ENCODE peak calls at places on chromosome 6, in ten cellular contexts. E is kidney; O is mammary epithelial cell; D is heart left ventricle; L is upper lobe of left lung; K is colonic mucosa; Y is osteoblast; Q is CD8-positive, alpha-beta T cell; M is H1; I is heart right ventricle. R is an unnamed sample.

GRCh38 chr6:158752613-158753012 is 66.6 kb downstream of the EZR start:
- DNase-seq in E (no peak), O (peak; percentile 8), D (peak; percentile 58), L (no peak), K (no peak), Y (no peak), Q (no peak), M (no peak), I (peak; percentile 43), R (peak; percentile 48)

GRCh38 chr6:47034421-47034820 is 7.7 kb downstream of the ADGRF1 start:
- DNase-seq in E (no peak), O (peak; percentile 33), D (no peak), L (no peak), K (no peak), Y (no peak), Q (no peak), M (no peak), I (no peak), R (no peak)

GRCh38 chr6:106747139-106747538 is 117.8 kb downstream of the QRSL1 start:
- DNase-seq in E (no peak), O (peak; percentile 85), D (no peak), L (no peak), K (peak; percentile 63), Y (no peak), Q (no peak), M (no peak), I (no peak), R (no peak)

GRCh38 chr6:27280064-27280539 is 32.0 kb downstream of the POM121L2 start:
- DNase-seq in E (no peak), O (peak; percentile 63), D (no peak), L (no peak), K (peak; percentile 43), Y (peak; percentile 92), Q (no peak), M (no peak), I (no peak), R (no peak)

GRCh38 chr6:3194535-3195376 is 32.7 kb downstream of the TUBB2B start:
- DNase-seq in E (no peak), O (no peak), D (peak; percentile 59), L (no peak), K (no peak), Y (no peak), Q (no peak), M (no peak), I (no peak), R (no peak)

GRCh38 chr6:13331516-13332348 is 3.4 kb upstream of the TBC1D7 start:
- DNase-seq in E (no peak), O (peak; percentile 42), D (no peak), L (no peak), K (no peak), Y (no peak), Q (no peak), M (no peak), I (no peak), R (no peak)

GRCh38 chr6:12637960-12638641 is 78.5 kb upstream of the PHACTR1 start:
- DNase-seq in E (no peak), O (peak; percentile 68), D (peak; percentile 20), L (peak; percentile 37), K (peak; percentile 34), Y (no peak), Q (no peak), M (peak; percentile 58), I (peak; percentile 31), R (peak; percentile 28)

GRCh38 chr6:52904562-52905279 is 4.8 kb downstream of the GSTA3 start:
- DNase-seq in E (no peak), O (no peak), D (no peak), L (no peak), K (no peak), Y (no peak), Q (no peak), M (no peak), I (no peak), R (no peak)

GRCh38 chr6:13795041-13795748 is 19.2 kb downstream of the MCUR1 start:
- DNase-seq in E (peak; percentile 88), O (peak; percentile 73), D (peak; percentile 79), L (peak; percentile 74), K (peak; percentile 87), Y (peak; percentile 76), Q (peak; percentile 78), M (no peak), I (peak; percentile 72), R (peak; percentile 75)

GRCh38 chr6:87393026-87393622 is 14.6 kb upstream of the CFAP206 start:
- DNase-seq in E (no peak), O (peak; percentile 25), D (no peak), L (no peak), K (peak; percentile 29), Y (no peak), Q (peak; percentile 29), M (no peak), I (no peak), R (no peak)

GRCh38 chr6:30394139-30394538 is 49.2 kb downstream of the RPP21 start:
- DNase-seq in E (no peak), O (no peak), D (no peak), L (no peak), K (peak; percentile 57), Y (no peak), Q (no peak), M (no peak), I (no peak), R (no peak)

GRCh38 chr6:150084426-150084825 is 15.5 kb upstream of the ULBP3 start:
- DNase-seq in E (no peak), O (no peak), D (no peak), L (no peak), K (no peak), Y (no peak), Q (no peak), M (no peak), I (no peak), R (no peak)

GRCh38 chr6:169212897-169213813 is 40.5 kb downstream of the THBS2 start:
- DNase-seq in E (peak; percentile 97), O (peak; percentile 81), D (peak; percentile 92), L (peak; percentile 91), K (peak; percentile 94), Y (peak; percentile 96), Q (peak; percentile 88), M (peak; percentile 54), I (peak; percentile 95), R (peak; percentile 93)

GRCh38 chr6:28710466-28711191 is 184.9 kb downstream of the GPX5 start:
- DNase-seq in E (no peak), O (peak; percentile 67), D (no peak), L (no peak), K (no peak), Y (peak; percentile 84), Q (no peak), M (peak; percentile 63), I (no peak), R (no peak)

GRCh38 chr6:144330588-144330987 is 45.5 kb downstream of the UTRN start:
- DNase-seq in E (peak; percentile 79), O (peak; percentile 66), D (no peak), L (peak; percentile 87), K (peak; percentile 86), Y (no peak), Q (no peak), M (peak; percentile 63), I (no peak), R (no peak)
- H3K4me3 ChIP-seq in E (peak overlapping the region; percentile 40), O (peak overlapping the region; percentile 34), D (no peak overlapping the region), L (peak overlapping the region; percentile 37), K (no peak overlapping the region), Y (no peak overlapping the region), Q (no peak overlapping the region), M (peak overlapping the region; percentile 36), I (no peak overlapping the region), R (no peak overlapping the region)

DNA sequence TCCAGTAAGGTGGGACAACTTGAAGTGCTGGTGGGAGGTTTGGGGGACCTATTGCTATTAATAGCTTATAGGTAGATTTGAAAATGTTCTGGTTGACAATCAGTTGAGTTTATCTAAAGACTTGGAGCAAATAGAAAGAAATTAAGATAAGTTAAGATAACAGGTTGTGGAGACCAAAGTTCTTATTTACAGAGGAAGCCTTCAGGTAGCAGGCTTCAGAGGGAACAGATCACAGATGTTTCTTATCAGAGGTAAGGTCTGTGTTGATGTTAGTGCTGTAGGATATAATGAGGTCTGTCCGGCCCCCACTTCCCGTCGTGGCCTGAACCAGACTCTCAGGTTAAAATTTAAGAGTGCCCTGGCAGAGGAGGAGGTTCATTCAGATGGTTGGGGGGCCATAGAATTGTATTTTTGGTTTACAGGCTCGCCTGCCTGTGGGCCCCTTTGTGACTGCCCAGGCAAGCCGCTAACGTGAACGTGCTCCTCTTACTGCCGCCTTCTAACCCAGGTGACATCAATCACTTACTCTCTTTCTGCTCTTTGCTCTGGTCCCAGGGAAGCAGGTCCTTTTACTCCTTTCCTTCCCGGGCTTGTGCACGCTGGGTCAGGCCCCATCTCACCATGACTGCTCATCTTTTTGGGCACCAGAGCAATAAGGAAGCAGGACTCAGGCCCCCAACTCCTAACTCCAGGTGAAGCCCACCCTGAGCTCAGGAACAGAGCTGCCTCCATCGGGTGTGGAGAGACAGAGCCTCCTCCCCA is 18.3 kb upstream of the UNC93A start:
- DNase-seq in E (no peak), O (no peak), D (no peak), L (no peak), K (no peak), Y (no peak), Q (no peak), M (no peak), I (no peak), R (no peak)
- H3K9me3 ChIP-seq in E (no peaks in the 10 kb centered on the region), O (peaks cover 10% of the 10 kb centered on the region), D (no peaks in the 10 kb centered on the region), L (no peaks in the 10 kb centered on the region), K (no peaks in the 10 kb centered on the region), Y (no peaks in the 10 kb centered on the region), Q (no peaks in the 10 kb centered on the region), M (no peaks in the 10 kb centered on the region), I (no peaks in the 10 kb centered on the region), R (no peaks in the 10 kb centered on the region)

GRCh38 chr6:11110921-11111768 is at the start of gene ERVFRD-1:
- DNase-seq in E (no peak), O (no peak), D (no peak), L (no peak), K (no peak), Y (no peak), Q (no peak), M (no peak), I (no peak), R (no peak)

GRCh38 chr6:11113038-11113437 is 1.5 kb upstream of the ERVFRD-1 start:
- DNase-seq in E (no peak), O (no peak), D (no peak), L (no peak), K (no peak), Y (no peak), Q (no peak), M (no peak), I (no peak), R (no peak)

GRCh38 chr6:11111769-11112437 is 378 bp upstream of the ERVFRD-1 start:
- DNase-seq in E (no peak), O (no peak), D (no peak), L (no peak), K (peak; percentile 18), Y (no peak), Q (no peak), M (no peak), I (no peak), R (no peak)
- H3K4me3 ChIP-seq in E (peak overlapping the region; percentile 46), O (no peak overlapping the region), D (no peak overlapping the region), L (peak overlapping the region; percentile 41), K (no peak overlapping the region), Y (no peak overlapping the region), Q (no peak overlapping the region), M (no peak overlapping the region), I (no peak overlapping the region), R (no peak overlapping the region)

DNA sequence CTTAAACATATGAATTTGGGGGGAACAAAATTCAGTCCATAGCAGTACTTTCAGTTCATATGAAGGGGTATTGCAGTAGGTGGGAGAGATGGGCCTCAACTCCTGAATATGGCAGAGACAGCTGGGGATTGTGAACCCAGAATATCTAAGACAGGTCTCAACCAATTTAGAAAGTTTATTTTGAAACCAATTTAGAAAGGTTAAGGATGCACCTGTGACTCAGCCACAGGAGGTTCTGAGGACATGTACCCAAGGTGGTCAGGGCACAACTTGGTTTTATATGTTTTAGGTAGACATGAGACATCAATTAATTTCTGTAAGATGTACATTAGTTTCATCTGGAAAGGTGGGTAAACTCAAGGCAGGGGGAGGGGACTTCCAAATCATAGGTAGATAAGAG is 59.5 kb downstream of the MYO6 start:
- DNase-seq in E (no peak), O (no peak), D (no peak), L (no peak), K (no peak), Y (no peak), Q (no peak), M (no peak), I (no peak), R (no peak)
- H3K9me3 ChIP-seq in E (no peaks in the 10 kb centered on the region), O (peaks cover 4% of the 10 kb centered on the region), D (no peaks in the 10 kb centered on the region), L (no peaks in the 10 kb centered on the region), K (no peaks in the 10 kb centered on the region), Y (no peaks in the 10 kb centered on the region), Q (no peaks in the 10 kb centered on the region), M (peaks cover 5% of the 10 kb centered on the region), I (no peaks in the 10 kb centered on the region), R (peaks cover 7% of the 10 kb centered on the region)